ENCODE peak calls at places on chromosomes 12 and 14, in six cellular contexts. S is bronchial epithelial cell, D is prostate gland, M is right lobe of liver, Q is upper lobe of right lung, N is left ventricle myocardium inferior. F is an unnamed sample.
A peak's percentile ranks its signal among the peaks of the same experiment; 100 is the strongest.

GRCh38 chr12:7376196-7376595 is 67.8 kb downstream of the CD163L1 start:
- DNase-seq in D (no peak), M (no peak), N (no peak), Q (no peak), S (peak; percentile 34), F (no peak)

GRCh38 chr14:39628087-39628486 is 195.9 kb upstream of the FBXO33 start:
- DNase-seq in M (no peak), S (no peak), N (no peak), Q (no peak), D (no peak), F (no peak)

GRCh38 chr12:128783129-128783574 is 40.6 kb downstream of the SLC15A4 start:
- DNase-seq in D (no peak), M (no peak), N (no peak), Q (peak; percentile 21), S (no peak), F (no peak)

GRCh38 chr12:98417303-98417702 is 98.1 kb upstream of the TMPO start:
- DNase-seq in M (no peak), S (no peak), Q (no peak), N (no peak), D (no peak), F (no peak)

GRCh38 chr14:104523546-104523935 is 56.0 kb upstream of the C14orf180 start:
- DNase-seq in N (no peak), M (no peak), D (no peak), Q (no peak), S (no peak), F (no peak)

GRCh38 chr12:124995200-124995961 is 1.9 kb downstream of the BRI3BP start:
- DNase-seq in M (no peak), D (no peak), N (no peak), Q (no peak), S (no peak), F (peak; percentile 59)

GRCh38 chr12:112796067-112796466 is 4.5 kb downstream of the RPH3A start:
- DNase-seq in M (no peak), Q (no peak), D (no peak), N (no peak), S (peak; percentile 3), F (no peak)

GRCh38 chr12:60184096-60184495 is 588.3 kb downstream of the SLC16A7 start:
- DNase-seq in S (no peak), M (no peak), Q (no peak), D (no peak), N (no peak), F (no peak)

GRCh38 chr14:101171650-101172049 is 268.1 kb upstream of the RTL1 start:
- DNase-seq in N (no peak), M (no peak), D (no peak), S (no peak), Q (no peak), F (no peak)

GRCh38 chr12:58888131-58888783 is 32.0 kb downstream of the LRIG3 start:
- DNase-seq in M (peak; percentile 75), Q (no peak), S (peak; percentile 92), N (peak; percentile 46), D (peak; percentile 88), F (no peak)

GRCh38 chr12:24997970-24998582 is 49.2 kb upstream of the BCAT1 start:
- DNase-seq in Q (no peak), D (no peak), S (peak; percentile 8), N (no peak), M (no peak), F (no peak)

GRCh38 chr12:8108808-8109398 is 14.5 kb upstream of the CLEC4A start:
- DNase-seq in M (peak; percentile 67), S (peak; percentile 67), Q (peak; percentile 68), D (peak; percentile 66), N (peak; percentile 66), F (peak; percentile 74)

GRCh38 chr12:7937867-7938506 is 2.0 kb upstream of the SLC2A3 start:
- DNase-seq in M (no peak), N (no peak), Q (no peak), D (no peak), S (no peak), F (no peak)

GRCh38 chr14:45070215-45070614 is 13.7 kb upstream of the PRPF39 start:
- DNase-seq in N (no peak), D (no peak), S (peak; percentile 36), M (no peak), Q (no peak), F (no peak)

GRCh38 chr14:45065951-45066350 is 18.0 kb upstream of the PRPF39 start:
- DNase-seq in M (no peak), D (no peak), N (no peak), Q (no peak), S (no peak), F (no peak)

GRCh38 chr14:45065540-45065939 is 18.4 kb upstream of the PRPF39 start:
- DNase-seq in Q (no peak), D (no peak), S (no peak), M (no peak), N (no peak), F (no peak)

GRCh38 chr14:45068396-45068795 is 15.5 kb upstream of the PRPF39 start:
- DNase-seq in Q (no peak), M (no peak), S (no peak), N (no peak), D (no peak), F (no peak)

DNA sequence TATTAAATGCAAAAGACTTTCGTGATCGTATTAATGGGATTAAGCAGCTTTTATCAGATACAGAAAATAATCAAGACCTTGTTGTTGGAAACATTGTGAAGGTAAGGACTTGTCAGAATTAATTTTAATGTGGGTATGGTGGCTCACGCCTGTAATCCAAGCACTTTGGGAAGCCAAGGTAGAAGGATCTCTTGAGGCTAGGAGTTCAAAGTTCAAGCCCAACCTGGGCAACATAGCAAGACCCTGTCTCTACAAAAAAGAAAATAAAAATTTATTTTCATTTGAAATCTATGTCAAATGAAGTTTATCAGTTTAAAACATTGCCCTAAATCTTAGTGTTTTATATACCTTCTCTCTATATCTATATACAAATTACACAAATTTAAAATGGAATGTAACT is 17.2 kb upstream of the PRPF39 start:
- DNase-seq in S (no peak), M (no peak), Q (no peak), D (no peak), N (no peak), F (no peak)
- H3K27me3 ChIP-seq in S (no peaks in the 10 kb centered on the region), M (no peaks in the 10 kb centered on the region), Q (no peaks in the 10 kb centered on the region), D (no peaks in the 10 kb centered on the region), N (no peaks in the 10 kb centered on the region), F (no peaks in the 10 kb centered on the region)

GRCh38 chr14:69547701-69548348 is 26.8 kb downstream of the CCDC177 start:
- DNase-seq in S (no peak), N (no peak), Q (no peak), D (no peak), M (no peak), F (no peak)
- H3K27me3 ChIP-seq in S (peaks cover 2% of the 10 kb centered on the region), N (peaks cover 67% of the 10 kb centered on the region), Q (peaks cover 28% of the 10 kb centered on the region), D (peaks cover 2% of the 10 kb centered on the region), M (peaks cover 5% of the 10 kb centered on the region), F (peaks cover 6% of the 10 kb centered on the region)

GRCh38 chr12:52615912-52616311 is 2.4 kb downstream of the KRT73 start:
- DNase-seq in N (no peak), M (no peak), Q (no peak), D (no peak), S (no peak), F (peak; percentile 13)
- H3K27me3 ChIP-seq in N (peaks cover 66% of the 10 kb centered on the region), M (no peaks in the 10 kb centered on the region), Q (peaks cover 9% of the 10 kb centered on the region), D (no peaks in the 10 kb centered on the region), S (peaks cover 7% of the 10 kb centered on the region), F (no peaks in the 10 kb centered on the region)

DNA sequence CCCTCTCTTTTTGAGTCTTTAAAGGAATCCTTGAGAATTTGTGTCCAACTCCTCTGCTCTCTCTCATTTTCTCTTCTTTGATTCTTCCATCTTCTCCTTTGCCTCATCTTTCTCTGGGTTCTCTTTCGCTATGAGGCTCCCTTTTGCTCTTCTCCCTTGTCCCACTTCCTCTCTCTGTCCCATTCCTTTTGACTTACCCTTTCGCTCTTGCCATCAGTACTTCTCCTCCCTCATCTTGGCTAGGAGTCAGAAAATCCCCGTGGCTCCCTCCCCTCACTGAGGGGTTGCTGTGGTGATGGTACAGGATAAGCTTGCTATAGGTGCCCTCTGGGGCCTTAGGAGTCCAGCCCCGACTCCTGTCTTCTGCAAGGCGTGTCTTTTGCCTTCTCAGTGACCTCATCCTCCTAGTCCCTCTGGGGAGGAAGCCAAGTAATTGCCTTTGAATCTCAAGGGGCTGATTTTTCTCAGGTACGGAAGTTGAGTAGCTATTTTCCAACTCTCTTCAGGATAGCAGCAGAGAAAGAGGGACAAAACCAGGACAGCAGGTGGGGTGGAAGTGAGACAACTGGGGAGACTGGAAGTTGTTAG is 6.4 kb downstream of the PDE1B start:
- DNase-seq in M (no peak), Q (no peak), S (no peak), D (no peak), N (no peak), F (no peak)
- H3K27me3 ChIP-seq in M (no peaks in the 10 kb centered on the region), Q (peaks cover 19% of the 10 kb centered on the region), S (peaks cover 1% of the 10 kb centered on the region), D (peaks cover 4% of the 10 kb centered on the region), N (peaks cover 82% of the 10 kb centered on the region), F (no peaks in the 10 kb centered on the region)

GRCh38 chr12:111253213-111253612 is 115.7 kb downstream of the PHETA1 start:
- DNase-seq in S (no peak), N (no peak), M (no peak), D (no peak), Q (no peak), F (no peak)
- H3K27me3 ChIP-seq in S (no peaks in the 10 kb centered on the region), N (peaks cover 55% of the 10 kb centered on the region), M (no peaks in the 10 kb centered on the region), D (no peaks in the 10 kb centered on the region), Q (peaks cover 37% of the 10 kb centered on the region), F (no peaks in the 10 kb centered on the region)

GRCh38 chr14:64875350-64875749 is 4.4 kb downstream of the SPTB start:
- DNase-seq in Q (no peak), D (no peak), N (no peak), S (no peak), M (no peak), F (no peak)
- H3K27me3 ChIP-seq in Q (peaks cover 37% of the 10 kb centered on the region), D (no peaks in the 10 kb centered on the region), N (peaks cover 39% of the 10 kb centered on the region), S (peaks cover 25% of the 10 kb centered on the region), M (no peaks in the 10 kb centered on the region), F (peaks cover 7% of the 10 kb centered on the region)

DNA sequence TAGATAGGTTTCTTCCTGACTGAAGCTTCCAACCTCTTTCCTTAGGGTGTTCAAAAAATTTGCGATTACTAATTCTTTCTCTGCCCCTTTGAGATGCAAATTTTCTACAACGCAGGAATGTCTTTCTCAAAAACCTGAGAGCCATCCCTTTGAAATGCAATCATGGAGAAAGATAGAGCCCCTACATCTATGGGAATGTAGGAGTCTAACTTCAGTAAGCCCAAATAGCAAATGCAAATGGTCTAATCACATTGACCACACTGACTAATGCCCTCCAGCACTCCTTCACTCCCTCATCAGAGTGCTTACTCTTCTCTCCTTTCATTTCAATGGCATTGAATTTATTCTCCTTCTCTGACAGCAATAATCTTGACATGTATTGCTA is 107.1 kb downstream of the SLC6A15 start:
- DNase-seq in S (no peak), M (no peak), D (no peak), N (no peak), Q (no peak), F (no peak)
- H3K27me3 ChIP-seq in S (no peaks in the 10 kb centered on the region), M (no peaks in the 10 kb centered on the region), D (no peaks in the 10 kb centered on the region), N (no peaks in the 10 kb centered on the region), Q (no peaks in the 10 kb centered on the region), F (no peaks in the 10 kb centered on the region)

DNA sequence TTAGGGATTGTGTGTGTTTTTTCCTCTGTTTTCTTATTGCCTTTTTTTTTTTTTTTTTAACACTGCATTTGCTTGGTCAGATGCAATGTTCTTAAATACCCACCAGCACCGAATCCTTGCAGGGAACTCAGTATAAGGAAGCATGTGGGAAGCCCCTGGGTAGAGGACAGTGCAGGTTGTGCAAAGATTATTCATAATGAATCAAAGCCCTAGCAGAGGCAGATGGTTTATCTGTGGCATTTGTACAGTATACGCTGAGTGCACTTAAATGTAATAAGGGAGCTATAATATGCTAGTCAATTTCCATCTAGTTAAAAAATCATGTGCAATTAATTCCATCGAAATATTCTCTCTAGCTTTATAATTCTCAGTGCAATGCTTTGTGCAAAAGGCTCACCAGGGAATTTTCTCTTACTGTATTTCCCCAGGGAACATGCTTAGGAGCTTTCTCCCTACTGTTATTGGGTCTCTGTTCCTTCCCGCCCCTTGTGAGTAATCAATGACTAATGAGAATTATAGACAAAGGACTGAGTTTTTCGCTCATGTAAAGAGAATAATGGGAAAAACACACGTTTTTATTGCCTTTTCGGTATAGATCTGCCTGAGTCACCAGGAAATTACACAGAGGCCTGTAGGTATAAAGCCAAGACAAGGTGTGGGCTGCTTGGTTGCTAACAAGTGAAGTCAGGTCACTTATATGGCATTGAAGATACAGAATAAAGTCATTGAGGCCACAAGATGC is 1214.3 kb upstream of the TMEM132C start:
- DNase-seq in D (no peak), M (no peak), S (peak; percentile 85), Q (no peak), N (no peak), F (no peak)
- H3K27me3 ChIP-seq in D (no peaks in the 10 kb centered on the region), M (no peaks in the 10 kb centered on the region), S (no peaks in the 10 kb centered on the region), Q (no peaks in the 10 kb centered on the region), N (no peaks in the 10 kb centered on the region), F (no peaks in the 10 kb centered on the region)

F was measured in colonic mucosa.